ENCODE peak calls at places on chromosomes 11 and 22, in seven cellular contexts. N, B, M, W, D, H and K are unnamed samples.

GRCh38 chr22:46053563-46054090 is 76.7 kb upstream of the WNT7B start:
- DNase-seq in N (peak; percentile 92), B (peak; percentile 57), M (no peak), W (peak; percentile 79), D (peak; percentile 38), H (peak; percentile 79), K (no peak)

GRCh38 chr22:28229566-28230483 is 310.8 kb upstream of the PITPNB start:
- DNase-seq in N (no peak), B (peak; percentile 30), M (no peak), W (no peak), D (peak; percentile 62), H (peak; percentile 44), K (no peak)

GRCh38 chr11:120134106-120134930 is 3.6 kb downstream of the TRIM29 start:
- DNase-seq in N (no peak), B (no peak), M (peak; percentile 21), W (no peak), D (no peak), H (no peak), K (no peak)

GRCh38 chr11:61816736-61817455 is at the start of gene FADS1:
- DNase-seq in N (peak; percentile 91), B (peak; percentile 97), M (peak; percentile 92), W (peak; percentile 97), D (peak; percentile 92), H (peak; percentile 98), K (peak; percentile 97)

GRCh38 chr11:117219455-117219854 is 12.4 kb downstream of the PCSK7 start:
- DNase-seq in N (no peak), B (no peak), M (no peak), W (no peak), D (no peak), H (no peak), K (no peak)

GRCh38 chr22:25702046-25702445 is 39.9 kb upstream of the MYO18B start:
- DNase-seq in N (no peak), B (peak; percentile 55), M (no peak), W (peak; percentile 11), D (peak; percentile 29), H (peak; percentile 57), K (no peak)

GRCh38 chr11:118872403-118872821 is 11.3 kb upstream of the CXCR5 start:
- DNase-seq in N (no peak), B (no peak), M (no peak), W (no peak), D (no peak), H (no peak), K (no peak)

GRCh38 chr11:1397146-1397861 is 7.6 kb downstream of the BRSK2 start:
- DNase-seq in N (peak; percentile 38), B (no peak), M (no peak), W (no peak), D (no peak), H (no peak), K (no peak)

GRCh38 chr22:40819741-40820140 is 595 bp upstream of the SLC25A17 start:
- DNase-seq in N (no peak), B (peak; percentile 49), M (no peak), W (peak; percentile 23), D (peak; percentile 42), H (peak; percentile 36), K (no peak)

GRCh38 chr11:122505304-122506006 is 150.1 kb upstream of the UBASH3B start:
- DNase-seq in N (peak; percentile 87), B (peak; percentile 92), M (peak; percentile 85), W (peak; percentile 92), D (peak; percentile 95), H (peak; percentile 96), K (peak; percentile 71)

GRCh38 chr11:4539603-4540219 is 5.3 kb upstream of the OR52M1 start:
- DNase-seq in N (peak; percentile 62), B (peak; percentile 44), M (peak; percentile 68), W (peak; percentile 63), D (peak; percentile 29), H (peak; percentile 47), K (peak; percentile 27)

GRCh38 chr11:48210052-48210451 is 6.6 kb upstream of the OR4B1 start:
- DNase-seq in N (no peak), B (peak; percentile 4), M (no peak), W (peak; percentile 35), D (peak; percentile 17), H (no peak), K (no peak)
- TF ChIP-seq CTCF in N (no peak), B (peak; percentile 25), M (no peak), W (peak; percentile 51), D (peak; percentile 28), H (peak; percentile 32), K (no peak)

GRCh38 chr11:112073941-112074811 is at the start of the genes NKAPD1 and PIH1D2:
- DNase-seq in N (peak; percentile 84), B (peak; percentile 93), M (peak; percentile 76), W (peak; percentile 92), D (peak; percentile 88), H (peak; percentile 96), K (peak; percentile 47)
- TF ChIP-seq CTCF in N (no peak), B (peak; percentile 7), M (no peak), W (no peak), D (no peak), H (peak; percentile 13), K (no peak)

GRCh38 chr11:75577198-75577597 is 15.1 kb downstream of the SERPINH1 start:
- DNase-seq in N (peak; percentile 74), B (no peak), M (peak; percentile 59), W (peak; percentile 68), D (peak; percentile 38), H (peak; percentile 41), K (no peak)
- TF ChIP-seq CTCF in N (peak; percentile 49), B (peak; percentile 59), M (peak; percentile 56), W (peak; percentile 57), D (peak; percentile 42), H (peak; percentile 55), K (peak; percentile 59)

DNA sequence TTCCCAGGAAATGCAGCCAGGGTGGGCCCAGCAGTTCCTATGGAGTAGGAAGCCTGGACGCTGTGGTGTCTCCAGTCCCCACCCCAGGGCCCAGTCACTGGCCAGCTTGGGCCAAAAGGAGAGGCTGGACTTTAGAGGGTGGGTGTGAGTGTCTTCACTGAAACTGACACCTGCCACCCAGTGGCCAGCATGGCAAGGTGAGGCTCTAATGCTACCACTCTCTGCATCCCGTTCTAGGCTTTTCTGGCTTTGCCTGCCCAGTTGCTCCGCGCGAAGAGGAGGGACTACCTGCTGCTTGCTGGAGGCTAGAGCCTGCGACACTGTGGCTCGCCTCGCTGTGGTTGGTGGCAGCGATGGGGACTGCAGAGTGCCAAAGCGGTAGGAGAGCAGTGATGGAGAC is 35.4 kb downstream of the C22orf42 start:
- DNase-seq in N (no peak), B (no peak), M (no peak), W (peak; percentile 24), D (no peak), H (no peak), K (no peak)
- TF ChIP-seq CTCF in N (no peak), B (no peak), M (no peak), W (peak; percentile 49), D (no peak), H (no peak), K (peak; percentile 25)

GRCh38 chr11:105315287-105315686 is 175.7 kb upstream of the CARD18 start:
- DNase-seq in N (no peak), B (no peak), M (no peak), W (peak; percentile 60), D (no peak), H (no peak), K (no peak)
- TF ChIP-seq CTCF in N (no peak), B (no peak), M (no peak), W (peak; percentile 64), D (no peak), H (no peak), K (no peak)

DNA sequence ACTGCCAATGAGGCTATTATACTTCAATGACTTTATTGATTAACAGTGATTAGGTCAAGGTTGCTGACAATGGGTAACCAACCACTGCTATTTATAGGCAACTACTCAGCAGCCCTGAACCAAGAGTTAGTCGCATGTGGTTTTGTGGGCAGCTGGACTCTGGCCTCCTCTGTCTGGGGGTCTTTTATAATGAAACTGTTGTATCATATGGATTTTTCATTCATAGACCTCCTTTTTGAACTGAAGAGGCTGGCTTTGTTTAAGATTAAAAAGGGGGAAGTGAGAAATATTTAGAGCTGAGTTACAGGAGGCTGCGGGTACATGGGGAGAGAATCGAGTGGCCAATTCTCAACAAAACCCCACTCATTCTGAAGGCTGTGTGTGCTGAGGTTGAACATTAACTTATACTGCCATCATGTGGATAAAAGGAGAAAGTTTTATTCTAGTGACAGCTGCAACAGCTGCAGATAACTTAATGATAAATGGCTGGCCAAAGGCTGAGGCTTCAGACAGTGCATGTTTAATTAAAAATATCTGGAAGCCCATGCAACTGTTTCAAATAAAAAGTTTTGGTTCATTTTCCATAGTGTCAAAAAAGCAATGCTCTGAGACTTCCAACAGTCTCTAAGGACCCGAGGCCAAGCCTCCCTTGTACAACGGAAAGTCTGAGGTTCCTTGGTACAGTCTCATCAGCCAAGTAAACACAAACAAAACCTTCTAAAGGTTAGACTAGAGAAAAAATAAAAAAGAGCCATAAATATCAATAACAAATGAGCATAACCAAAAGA is 682.6 kb downstream of the KCNA4 start:
- DNase-seq in N (no peak), B (peak; percentile 80), M (no peak), W (peak; percentile 70), D (peak; percentile 88), H (peak; percentile 72), K (no peak)
- TF ChIP-seq CTCF in N (peak; percentile 29), B (peak; percentile 55), M (peak; percentile 71), W (peak; percentile 71), D (peak; percentile 76), H (peak; percentile 48), K (peak; percentile 75)